ENCODE peak calls at places on chromosome 4, in four cellular contexts. One of them, this sample, is unnamed.

GRCh38 chr4:15714616-15715015 is 11.8 kb downstream of the BST1 start:
- DNase-seq in GM12892: no peak
- DNase-seq in suprapubic skin: no peak
- DNase-seq in A549: no peak
- DNase-seq in this sample: peak

GRCh38 chr4:149595500-149595899 is 220.1 kb downstream of the IQCM start:
- DNase-seq in GM12892: no peak
- DNase-seq in A549: no peak
- DNase-seq in suprapubic skin: no peak
- DNase-seq in this sample: no peak

GRCh38 chr4:59537231-59537886 is 1662.8 kb upstream of the ADGRL3 start:
- DNase-seq in A549: no peak
- DNase-seq in suprapubic skin: no peak
- DNase-seq in GM12892: no peak
- DNase-seq in this sample: no peak

GRCh38 chr4:20318899-20319291 is 67.2 kb downstream of the SLIT2 start:
- DNase-seq in suprapubic skin: no peak
- DNase-seq in A549: no peak
- DNase-seq in GM12892: no peak
- DNase-seq in this sample: no peak

GRCh38 chr4:142128529-142128928 is 492.1 kb downstream of the IL15 start:
- DNase-seq in A549: no peak
- DNase-seq in suprapubic skin: no peak
- DNase-seq in GM12892: no peak
- DNase-seq in this sample: no peak

GRCh38 chr4:2961411-2962098 is 1.7 kb downstream of the NOP14 start:
- DNase-seq in A549: no peak
- DNase-seq in suprapubic skin: no peak
- DNase-seq in GM12892: no peak
- DNase-seq in this sample: peak

GRCh38 chr4:126560794-126561193 is 1072.0 kb upstream of the INTU start:
- DNase-seq in suprapubic skin: no peak
- DNase-seq in A549: no peak
- DNase-seq in GM12892: no peak
- DNase-seq in this sample: no peak

GRCh38 chr4:108130955-108131354 is 37.8 kb downstream of the LEF1 start:
- DNase-seq in A549: no peak
- DNase-seq in suprapubic skin: no peak
- DNase-seq in GM12892: no peak
- DNase-seq in this sample: peak

GRCh38 chr4:13888112-13888511 is 260.6 kb upstream of the BOD1L1 start:
- DNase-seq in suprapubic skin: no peak
- DNase-seq in GM12892: no peak
- DNase-seq in A549: no peak
- DNase-seq in this sample: no peak

GRCh38 chr4:169051936-169052335 is 41.9 kb upstream of the CBR4 start:
- DNase-seq in suprapubic skin: no peak
- DNase-seq in GM12892: no peak
- DNase-seq in A549: no peak
- DNase-seq in this sample: no peak

GRCh38 chr4:7831330-7831729 is 108.3 kb downstream of the AFAP1 start:
- DNase-seq in A549: no peak
- DNase-seq in suprapubic skin: no peak
- DNase-seq in GM12892: peak
- DNase-seq in this sample: peak

GRCh38 chr4:181952478-181952877 is 290.7 kb upstream of the TENM3 start:
- DNase-seq in A549: peak
- DNase-seq in GM12892: no peak
- DNase-seq in suprapubic skin: no peak
- DNase-seq in this sample: no peak

GRCh38 chr4:24470681-24471622 is 113.4 kb downstream of the DHX15 start:
- DNase-seq in A549: no peak
- DNase-seq in suprapubic skin: peak
- DNase-seq in GM12892: peak
- DNase-seq in this sample: no peak

GRCh38 chr4:47817275-47817674 is 20.6 kb downstream of the CORIN start:
- DNase-seq in suprapubic skin: no peak
- DNase-seq in A549: no peak
- DNase-seq in GM12892: no peak
- DNase-seq in this sample: no peak

GRCh38 chr4:72706633-72707032 is 137.6 kb upstream of the ADAMTS3 start:
- DNase-seq in GM12892: no peak
- DNase-seq in A549: no peak
- DNase-seq in suprapubic skin: no peak
- DNase-seq in this sample: no peak

GRCh38 chr4:78179188-78179587 is 122.1 kb downstream of the FRAS1 start:
- DNase-seq in GM12892: no peak
- DNase-seq in A549: no peak
- DNase-seq in suprapubic skin: no peak
- DNase-seq in this sample: no peak

GRCh38 chr4:173346074-173346473 is 11.9 kb upstream of the HMGB2 start:
- DNase-seq in A549: no peak
- DNase-seq in suprapubic skin: no peak
- DNase-seq in GM12892: no peak
- DNase-seq in this sample: no peak

GRCh38 chr4:140579278-140579677 is 10.5 kb upstream of the UCP1 start:
- DNase-seq in suprapubic skin: no peak
- DNase-seq in GM12892: no peak
- DNase-seq in A549: no peak
- DNase-seq in this sample: no peak

GRCh38 chr4:33160126-33160525 is 2440.0 kb downstream of the PCDH7 start:
- DNase-seq in A549: no peak
- DNase-seq in suprapubic skin: no peak
- DNase-seq in GM12892: no peak
- DNase-seq in this sample: no peak

GRCh38 chr4:168784786-168785461 is 225.1 kb downstream of the CBR4 start:
- DNase-seq in GM12892: no peak
- DNase-seq in A549: no peak
- DNase-seq in suprapubic skin: no peak
- DNase-seq in this sample: no peak

GRCh38 chr4:138843611-138844010 is 172.0 kb upstream of the NOCT start:
- DNase-seq in A549: no peak
- DNase-seq in suprapubic skin: no peak
- DNase-seq in GM12892: no peak
- DNase-seq in this sample: no peak
- TF ChIP-seq POLR2A in A549: no peak
- TF ChIP-seq POLR2A in suprapubic skin: no peak
- TF ChIP-seq POLR2A in GM12892: no peak
- TF ChIP-seq POLR2A in this sample: no peak

DNA sequence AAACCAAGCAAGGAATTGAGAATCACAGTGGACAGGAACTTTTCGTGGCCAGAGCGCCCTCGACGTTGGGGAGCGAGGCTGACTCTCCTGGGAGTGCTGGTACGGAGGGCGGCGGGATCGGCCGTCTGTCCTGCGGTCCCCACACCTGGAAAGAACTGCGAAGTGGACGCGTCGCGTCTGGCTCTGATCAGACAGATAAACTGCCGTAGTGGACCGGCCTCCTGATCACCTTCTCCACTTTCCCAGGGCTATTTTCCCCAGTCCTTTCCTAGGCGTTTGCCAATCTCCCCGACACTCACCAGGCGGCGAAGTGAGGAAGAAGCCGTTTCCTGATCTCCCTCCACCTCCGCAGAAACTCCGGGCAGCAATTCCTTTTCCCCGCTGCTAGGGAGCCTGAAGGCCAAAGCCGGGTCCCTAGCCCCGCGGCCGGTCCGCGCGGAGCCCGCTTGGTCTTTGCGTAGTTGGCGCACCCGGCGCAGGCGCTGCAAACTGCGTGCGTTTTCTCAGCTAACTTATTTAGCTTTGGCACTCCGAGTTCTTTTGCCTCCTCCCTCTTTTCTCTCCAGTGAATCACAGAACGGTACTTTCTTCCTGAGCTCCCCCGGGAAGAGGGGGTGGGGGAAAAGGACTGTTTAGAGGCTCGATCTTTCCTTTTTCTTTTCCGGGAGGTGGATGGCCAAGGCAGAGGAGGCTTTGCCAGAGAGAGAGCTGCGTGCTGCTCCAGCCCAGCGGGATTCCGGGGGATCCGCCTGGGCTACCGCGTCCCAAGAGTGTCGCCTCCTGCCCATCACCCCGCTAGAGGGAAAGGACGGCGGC is at the start of gene ARSJ:
- DNase-seq in A549: peak
- DNase-seq in suprapubic skin: peak
- DNase-seq in GM12892: no peak
- DNase-seq in this sample: no peak
- TF ChIP-seq POLR2A in A549: no peak
- TF ChIP-seq POLR2A in suprapubic skin: no peak
- TF ChIP-seq POLR2A in GM12892: no peak
- TF ChIP-seq POLR2A in this sample: no peak

GRCh38 chr4:151215295-151215694 is 61.7 kb upstream of the PRSS48 start:
- DNase-seq in suprapubic skin: no peak
- DNase-seq in A549: no peak
- DNase-seq in GM12892: no peak
- DNase-seq in this sample: peak
- TF ChIP-seq POLR2A in suprapubic skin: no peak
- TF ChIP-seq POLR2A in A549: no peak
- TF ChIP-seq POLR2A in GM12892: no peak
- TF ChIP-seq POLR2A in this sample: no peak

DNA sequence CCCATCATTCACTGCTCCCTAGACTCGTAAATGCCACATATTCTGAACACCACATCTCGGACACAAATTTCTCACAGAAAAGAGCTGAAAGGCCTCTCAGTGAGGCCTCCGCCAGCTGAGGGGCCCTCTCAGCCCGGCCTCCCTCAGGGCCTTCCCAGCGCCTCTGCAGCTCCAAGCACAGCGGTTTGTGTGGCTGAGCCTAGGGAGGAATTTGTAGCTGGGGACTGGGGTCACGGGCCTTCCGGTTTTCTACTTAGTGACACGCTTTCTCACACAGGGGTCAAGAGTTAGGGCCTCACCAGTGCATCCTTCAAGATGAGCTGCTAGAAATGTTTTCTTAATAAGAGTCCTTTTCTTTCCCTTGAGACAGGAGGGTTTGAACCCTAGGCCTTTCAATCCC is 105.0 kb downstream of the CHIC2 start:
- DNase-seq in suprapubic skin: no peak
- DNase-seq in GM12892: no peak
- DNase-seq in A549: no peak
- DNase-seq in this sample: no peak
- TF ChIP-seq POLR2A in suprapubic skin: no peak
- TF ChIP-seq POLR2A in GM12892: no peak
- TF ChIP-seq POLR2A in A549: no peak
- TF ChIP-seq POLR2A in this sample: no peak

This sample was measured in erythroblast.